ENCODE peak calls at places on chromosomes 16 and 17, in six cellular contexts. F is left colon; W is lower leg skin; M is effector memory CD4-positive, alpha-beta T cell; L is cardiac muscle cell; Z is breast epithelium. U is an unnamed sample.

GRCh38 chr17:36761203-36761945 is 160.0 kb downstream of the MRM1 start:
- DNase-seq in F (no peak), W (no peak), M (no peak), L (peak; percentile 5), Z (no peak), U (peak; percentile 38)

GRCh38 chr16:85136705-85137322 is 24.5 kb upstream of the CIBAR2 start:
- DNase-seq in F (peak; percentile 48), W (no peak), M (no peak), L (no peak), Z (no peak), U (peak; percentile 41)

GRCh38 chr16:89197033-89197632 is 3.2 kb downstream of the SLC22A31 start:
- DNase-seq in F (no peak), W (no peak), M (no peak), L (no peak), Z (no peak), U (no peak)

GRCh38 chr16:15765880-15766279 is 90.9 kb downstream of the MYH11 start:
- DNase-seq in F (no peak), W (no peak), M (no peak), L (peak; percentile 63), Z (no peak), U (no peak)

GRCh38 chr16:58021661-58022551 is 3.6 kb upstream of the MMP15 start:
- DNase-seq in F (no peak), W (no peak), M (no peak), L (no peak), Z (no peak), U (peak; percentile 10)

GRCh38 chr16:89779231-89779912 is 37.1 kb downstream of the FANCA start:
- DNase-seq in F (no peak), W (no peak), M (no peak), L (no peak), Z (no peak), U (no peak)

GRCh38 chr17:29555840-29556239 is 11.0 kb downstream of the ABHD15 start:
- DNase-seq in F (no peak), W (no peak), M (no peak), L (no peak), Z (no peak), U (no peak)

GRCh38 chr17:72445055-72445991 is 324.5 kb downstream of the SOX9 start:
- DNase-seq in F (peak; percentile 76), W (no peak), M (no peak), L (no peak), Z (no peak), U (no peak)

GRCh38 chr16:57809843-57810196 is 7.5 kb upstream of the KIFC3 start:
- DNase-seq in F (no peak), W (no peak), M (no peak), L (no peak), Z (no peak), U (no peak)